ENCODE peak calls at places on chromosomes 5 and 9, in five cellular contexts. K is K562, G is H1, M is HepG2, U is GM12892. C is an unnamed sample.

GRCh38 chr9:120353501-120353900 is 226.5 kb downstream of the CDK5RAP2 start:
- DNase-seq in U (no peak), G (no peak), K (no peak), M (no peak), C (no peak)

GRCh38 chr5:173010547-173011464 is 27.2 kb downstream of the ATP6V0E1 start:
- DNase-seq in G (peak; percentile 55), M (peak; percentile 67), K (no peak), U (no peak), C (no peak)

GRCh38 chr5:38417658-38418017 is 138.8 kb downstream of the LIFR start:
- DNase-seq in M (no peak), G (no peak), U (no peak), K (no peak), C (no peak)

GRCh38 chr5:44774279-44774880 is 34.4 kb upstream of the MRPS30 start:
- DNase-seq in G (no peak), K (peak; percentile 31), M (peak; percentile 34), U (no peak), C (no peak)

GRCh38 chr9:99353408-99353807 is 131.3 kb downstream of the SEC61B start:
- DNase-seq in U (no peak), K (no peak), M (no peak), G (no peak), C (no peak)

GRCh38 chr9:128121466-128121810 is 6.1 kb downstream of the PTGES2 start:
- DNase-seq in M (no peak), U (no peak), K (no peak), G (no peak), C (no peak)

GRCh38 chr5:91541696-91542095 is 158.6 kb upstream of the ARRDC3 start:
- DNase-seq in U (no peak), K (no peak), G (no peak), M (no peak), C (no peak)

GRCh38 chr9:37262410-37262809 is 142.0 kb downstream of the ZCCHC7 start:
- DNase-seq in K (no peak), G (no peak), U (no peak), M (no peak), C (no peak)

GRCh38 chr5:104179057-104179456 is 616.5 kb upstream of the NUDT12 start:
- DNase-seq in M (peak; percentile 74), G (peak; percentile 63), K (peak; percentile 71), U (no peak), C (peak; percentile 3)

GRCh38 chr5:40955313-40955712 is 46.0 kb downstream of the C7 start:
- DNase-seq in M (no peak), K (no peak), U (no peak), G (no peak), C (no peak)

GRCh38 chr5:3891118-3891517 is 295.5 kb downstream of the IRX1 start:
- DNase-seq in G (no peak), K (no peak), U (no peak), M (no peak), C (no peak)

GRCh38 chr9:134738869-134739659 is 97.5 kb downstream of the COL5A1 start:
- DNase-seq in U (no peak), G (peak; percentile 93), M (peak; percentile 13), K (peak; percentile 63), C (peak; percentile 66)

GRCh38 chr9:129102791-129103594 is 7.6 kb downstream of the CRAT start:
- DNase-seq in M (peak; percentile 61), G (peak; percentile 73), U (peak; percentile 70), K (peak; percentile 77), C (no peak)

GRCh38 chr5:71925608-71926091 is 181.6 kb upstream of the MAP1B start:
- DNase-seq in G (no peak), U (no peak), M (no peak), K (no peak), C (no peak)

GRCh38 chr5:151811593-151812321 is 40.0 kb downstream of the G3BP1 start:
- DNase-seq in K (no peak), M (no peak), G (no peak), U (no peak), C (no peak)

GRCh38 chr5:119274024-119274766 is 81.6 kb upstream of the TNFAIP8 start:
- DNase-seq in U (no peak), K (no peak), M (peak; percentile 21), G (no peak), C (no peak)

GRCh38 chr5:156189628-156190027 is 137.3 kb upstream of the SGCD start:
- DNase-seq in M (no peak), G (no peak), U (no peak), K (no peak), C (no peak)

GRCh38 chr5:59366784-59367183 is 526.7 kb downstream of the PDE4D start:
- DNase-seq in K (no peak), G (no peak), M (no peak), U (no peak), C (no peak)

GRCh38 chr9:109775516-109775915 is 4.5 kb upstream of the PALM2AKAP2 start:
- DNase-seq in K (no peak), M (no peak), G (no peak), U (no peak), C (no peak)

GRCh38 chr5:143051244-143052058 is 281.3 kb downstream of the ARHGAP26 start:
- DNase-seq in U (no peak), K (peak; percentile 11), G (no peak), M (peak; percentile 78), C (no peak)

GRCh38 chr9:18675345-18675744 is 201.4 kb downstream of the ADAMTSL1 start:
- DNase-seq in K (no peak), U (no peak), G (no peak), M (no peak), C (no peak)

GRCh38 chr9:82363666-82364065 is 375.1 kb downstream of the SPATA31D1 start:
- DNase-seq in M (no peak), K (no peak), U (no peak), G (no peak), C (no peak)

GRCh38 chr5:83368835-83369234 is 102.7 kb upstream of the VCAN start:
- DNase-seq in M (no peak), U (no peak), G (no peak), K (no peak), C (no peak)

GRCh38 chr9:89495824-89496555 is 1.9 kb downstream of the SEMA4D start:
- DNase-seq in G (no peak), K (no peak), M (no peak), U (no peak), C (no peak)

GRCh38 chr9:115341401-115341800 is 223.4 kb upstream of the TNC start:
- DNase-seq in M (no peak), U (no peak), G (no peak), K (no peak), C (no peak)

GRCh38 chr9:110950041-110950645 is 88.1 kb downstream of the LPAR1 start:
- DNase-seq in G (no peak), M (no peak), U (no peak), K (no peak), C (no peak)

GRCh38 chr9:106438928-106439327 is 424.0 kb upstream of the ZNF462 start:
- DNase-seq in M (no peak), U (no peak), G (no peak), K (no peak), C (no peak)

GRCh38 chr5:96031811-96032261 is 70.2 kb upstream of the ELL2 start:
- DNase-seq in K (no peak), U (no peak), G (no peak), M (no peak), C (no peak)

GRCh38 chr5:3542158-3542557 is 53.5 kb upstream of the IRX1 start:
- DNase-seq in K (no peak), U (no peak), M (no peak), G (no peak), C (no peak)

GRCh38 chr5:142063878-142064331 is 44.7 kb upstream of the NDFIP1 start:
- DNase-seq in K (no peak), M (peak; percentile 44), U (no peak), G (peak; percentile 72), C (no peak)

GRCh38 chr9:131747352-131747751 is 7.5 kb upstream of the RAPGEF1 start:
- DNase-seq in M (peak; percentile 77), U (no peak), G (no peak), K (peak; percentile 34), C (no peak)

GRCh38 chr9:109479822-109480221 is 18.3 kb downstream of the PTPN3 start:
- DNase-seq in G (no peak), K (no peak), M (no peak), U (no peak), C (no peak)

GRCh38 chr9:89926691-89927220 is 321.9 kb downstream of the GADD45G start:
- DNase-seq in U (no peak), M (no peak), G (no peak), K (no peak), C (no peak)

GRCh38 chr5:74412064-74412463 is 228.5 kb downstream of the ENC1 start:
- DNase-seq in U (no peak), M (no peak), K (no peak), G (no peak), C (no peak)

DNA sequence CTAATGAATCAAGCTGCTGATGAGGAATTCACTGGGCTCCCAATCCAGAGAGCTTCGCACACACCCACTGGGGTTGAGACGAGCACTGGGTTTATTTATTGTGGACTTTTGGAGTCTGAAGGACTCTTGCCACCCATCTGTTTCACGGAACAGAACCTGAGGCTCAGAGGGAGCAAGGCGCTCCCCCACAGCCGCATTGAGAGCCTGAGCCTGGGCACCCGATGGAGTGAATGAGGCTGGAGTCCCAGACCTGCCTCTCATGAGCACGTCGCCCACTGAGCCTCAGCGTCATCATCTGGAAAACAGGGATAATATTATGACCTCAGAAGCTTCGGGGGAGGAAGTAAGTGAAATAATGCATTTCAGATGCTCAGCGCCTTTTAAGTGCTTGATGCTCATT is 5.4 kb downstream of the NEK6 start:
- DNase-seq in U (no peak), M (no peak), K (no peak), G (no peak), C (no peak)
- TF ChIP-seq POLR2A in U (no peak), M (no peak), K (no peak), G (no peak), C (no peak)

GRCh38 chr5:115461506-115462290 is 82.9 kb downstream of the FEM1C start:
- DNase-seq in M (no peak), K (no peak), G (no peak), U (no peak), C (no peak)
- TF ChIP-seq TAF1 in M (no peak), K (no peak), G (no peak), U (no peak), C (no peak)

GRCh38 chr5:140674629-140675028 is 1.3 kb upstream of the DND1 start:
- DNase-seq in G (no peak), K (no peak), U (no peak), M (no peak), C (no peak)
- TF ChIP-seq POLR2A in G (no peak), K (no peak), U (no peak), M (no peak), C (peak; percentile 33)

GRCh38 chr5:164073013-164073535 is 567.7 kb downstream of the MAT2B start:
- DNase-seq in U (no peak), G (no peak), K (no peak), M (no peak), C (no peak)
- TF ChIP-seq TAF1 in U (no peak), G (no peak), K (no peak), M (no peak), C (no peak)

GRCh38 chr5:154818459-154819116 is 31.8 kb downstream of the FAXDC2 start:
- DNase-seq in U (no peak), K (peak; percentile 50), G (no peak), M (no peak), C (no peak)
- TF ChIP-seq POLR2A in U (no peak), K (peak; percentile 42), G (peak; percentile 30), M (peak; percentile 19), C (no peak)